ENCODE peak calls at places on chromosomes 4 and X, in ten cellular contexts. L is tibial artery, Y is GM13976, D is hepatocyte, U is BJ, F is testis, V is fibroblast of villous mesenchyme, G is RWPE1, W is body of pancreas, O is WERI-Rb-1. X is an unnamed sample.

GRCh38 chr4:34181891-34182290 is 2062.4 kb downstream of the ARAP2 start:
- DNase-seq in Y (no peak), L (no peak), V (peak), U (peak), O (no peak), W (no peak), D (no peak), G (no peak), F (no peak), X (no peak)

GRCh38 chrX:16712116-16712824 is at the start of gene CTPS2:
- DNase-seq in U (no peak), L (peak), Y (peak), W (peak), O (peak), V (peak), D (peak), F (peak), G (peak), X (peak)

GRCh38 chr4:109801895-109802319 is at the start of gene CFI:
- DNase-seq in U (peak), W (no peak), Y (no peak), O (no peak), F (no peak), G (peak), L (no peak), V (peak), D (peak), X (no peak)

GRCh38 chr4:185358514-185359433 is 37.0 kb downstream of the LRP2BP start:
- DNase-seq in F (no peak), D (no peak), U (peak), Y (no peak), V (peak), O (no peak), L (no peak), W (no peak), G (no peak), X (no peak)

GRCh38 chr4:145909331-145909730 is 29.3 kb downstream of the ZNF827 start:
- DNase-seq in W (peak), G (peak), O (no peak), L (no peak), D (no peak), Y (no peak), U (no peak), V (peak), F (peak), X (peak)

GRCh38 chr4:41428941-41429669 is 108.9 kb upstream of the LIMCH1 start:
- DNase-seq in D (no peak), V (no peak), Y (no peak), F (no peak), G (no peak), L (no peak), U (no peak), O (no peak), W (no peak), X (no peak)

GRCh38 chr4:3614731-3614980 is 82.4 kb upstream of the LRPAP1 start:
- DNase-seq in W (no peak), F (no peak), V (no peak), O (no peak), G (no peak), D (no peak), U (no peak), L (no peak), Y (no peak), X (no peak)

GRCh38 chr4:6992728-6993655 is 50.2 kb upstream of the TADA2B start:
- DNase-seq in Y (no peak), V (peak), F (no peak), U (no peak), L (no peak), W (peak), G (no peak), O (no peak), D (no peak), X (no peak)

GRCh38 chr4:106032851-106033286 is 137.6 kb downstream of the NPNT start:
- DNase-seq in W (no peak), V (no peak), L (peak), U (no peak), G (no peak), D (no peak), O (no peak), Y (no peak), F (no peak), X (no peak)

GRCh38 chrX:12526296-12526695 is 264.9 kb upstream of the PRPS2 start:
- DNase-seq in D (no peak), F (no peak), W (no peak), G (no peak), Y (no peak), L (no peak), O (no peak), V (no peak), U (no peak), X (no peak)

GRCh38 chr4:64497526-64497925 is 88.3 kb upstream of the TECRL start:
- DNase-seq in F (no peak), U (no peak), Y (no peak), D (no peak), V (no peak), L (no peak), W (no peak), O (no peak), G (no peak), X (no peak)

GRCh38 chr4:168524006-168524405 is 27.2 kb downstream of the PALLD start:
- DNase-seq in Y (no peak), V (peak), U (peak), D (no peak), G (peak), W (no peak), L (no peak), O (no peak), F (no peak), X (no peak)

GRCh38 chr4:185167205-185167604 is 24.1 kb downstream of the SLC25A4 start:
- DNase-seq in L (no peak), U (no peak), W (no peak), G (no peak), O (no peak), F (no peak), Y (no peak), V (peak), D (no peak), X (no peak)

GRCh38 chr4:174749091-174749490 is 80.0 kb downstream of the GLRA3 start:
- DNase-seq in U (no peak), D (no peak), F (no peak), L (no peak), W (no peak), G (no peak), V (no peak), Y (no peak), O (no peak), X (no peak)

GRCh38 chr4:37999000-37999745 is 39.0 kb downstream of the PTTG2 start:
- DNase-seq in V (no peak), Y (no peak), G (no peak), U (no peak), O (no peak), L (no peak), D (peak), W (peak), F (no peak), X (no peak)

GRCh38 chr4:176794151-176794550 is 1.4 kb upstream of the VEGFC start:
- DNase-seq in V (peak), F (no peak), Y (no peak), W (no peak), U (peak), O (no peak), G (peak), L (no peak), D (no peak), X (no peak)

GRCh38 chr4:7342223-7342576 is 92.5 kb downstream of the PSAPL1 start:
- DNase-seq in U (no peak), W (no peak), F (no peak), G (no peak), Y (no peak), V (no peak), O (no peak), D (no peak), L (no peak), X (no peak)

GRCh38 chr4:48169636-48170035 is 35.6 kb upstream of the TXK start:
- DNase-seq in V (no peak), U (no peak), G (no peak), D (no peak), W (no peak), F (no peak), Y (no peak), O (no peak), L (no peak), X (no peak)

GRCh38 chrX:20362268-20363002 is 95.7 kb upstream of the RPS6KA3 start:
- DNase-seq in F (no peak), Y (no peak), U (no peak), W (peak), O (no peak), L (no peak), G (no peak), V (peak), D (peak), X (no peak)

GRCh38 chr4:8760561-8760960 is 111.1 kb downstream of the HMX1 start:
- DNase-seq in W (peak), D (no peak), O (no peak), Y (no peak), G (no peak), U (no peak), V (no peak), F (no peak), L (peak), X (no peak)

GRCh38 chr4:86857341-86858052 is 8.3 kb upstream of the SLC10A6 start:
- DNase-seq in W (no peak), O (no peak), F (no peak), Y (no peak), L (no peak), V (no peak), U (no peak), D (no peak), G (no peak), X (no peak)

GRCh38 chrX:154378059-154378798 is 866 bp upstream of the EMD start:
- DNase-seq in O (no peak), G (no peak), V (no peak), W (peak), Y (no peak), L (peak), D (peak), F (peak), U (no peak), X (peak)

GRCh38 chrX:20267924-20268701 is 1.4 kb upstream of the RPS6KA3 start:
- DNase-seq in G (no peak), W (peak), V (peak), L (peak), U (no peak), O (peak), F (peak), D (peak), Y (peak), X (peak)

GRCh38 chrX:1485033-1485432 is 32.3 kb upstream of the ASMTL start:
- DNase-seq in G (no peak), D (no peak), O (no peak), L (no peak), Y (no peak), W (no peak), U (no peak), F (no peak), V (no peak), X (no peak)

GRCh38 chrX:50779694-50780093 is 34.3 kb downstream of the SHROOM4 start:
- DNase-seq in Y (no peak), L (no peak), D (no peak), G (no peak), U (no peak), O (no peak), W (no peak), F (no peak), V (no peak), X (no peak)

GRCh38 chr4:142845293-142846070 is 619 bp downstream of the INPP4B start:
- DNase-seq in L (peak), Y (peak), W (peak), V (peak), G (no peak), U (no peak), O (peak), D (peak), F (peak), X (peak)

GRCh38 chrX:139211568-139212182 is 318.9 kb upstream of the F9 start:
- DNase-seq in L (no peak), Y (no peak), W (no peak), G (no peak), F (no peak), D (no peak), U (no peak), O (no peak), V (no peak), X (peak)

GRCh38 chrX:2901367-2902036 is 27.6 kb downstream of the ARSD start:
- DNase-seq in G (no peak), O (no peak), V (peak), L (no peak), F (no peak), Y (no peak), U (no peak), W (no peak), D (no peak), X (no peak)

GRCh38 chrX:24619647-24620046 is 27.5 kb downstream of the PCYT1B start:
- DNase-seq in L (no peak), U (peak), D (peak), O (no peak), V (peak), W (peak), G (no peak), F (peak), Y (no peak), X (no peak)

GRCh38 chr4:5706486-5707290 is 1.7 kb downstream of the EVC2 start:
- DNase-seq in W (no peak), U (no peak), V (no peak), D (no peak), L (no peak), F (no peak), O (no peak), G (no peak), Y (no peak), X (no peak)

GRCh38 chr4:189809885-189810284 is 130.8 kb upstream of the FRG1 start:
- DNase-seq in G (no peak), Y (no peak), L (no peak), V (no peak), O (no peak), D (no peak), F (no peak), W (no peak), U (no peak), X (no peak)

GRCh38 chr4:165864228-165864627 is 8.8 kb upstream of the TLL1 start:
- DNase-seq in U (no peak), G (peak), D (no peak), Y (no peak), W (peak), O (no peak), L (no peak), F (no peak), V (no peak), X (no peak)

GRCh38 chrX:3120426-3120825 is 79.2 kb downstream of the ARSF start:
- DNase-seq in L (no peak), D (no peak), V (no peak), W (no peak), F (no peak), G (no peak), Y (no peak), O (no peak), U (no peak), X (no peak)

GRCh38 chrX:100695302-100695701 is 36.6 kb downstream of the SYTL4 start:
- DNase-seq in V (no peak), L (no peak), O (peak), G (no peak), U (no peak), F (no peak), D (no peak), Y (no peak), W (no peak), X (no peak)

GRCh38 chrX:13254076-13254785 is 65.6 kb downstream of the ATXN3L start:
- DNase-seq in O (peak), L (no peak), F (peak), Y (no peak), V (peak), G (peak), U (no peak), D (peak), W (peak), X (no peak)

GRCh38 chr4:3263053-3263958 is 14.3 kb downstream of the MSANTD1 start:
- DNase-seq in Y (no peak), V (no peak), D (no peak), U (no peak), W (no peak), O (no peak), F (no peak), L (no peak), G (no peak), X (no peak)

GRCh38 chrX:769796-770195 is 139.2 kb downstream of the SHOX start:
- DNase-seq in O (no peak), G (no peak), L (peak), V (no peak), D (no peak), U (no peak), Y (no peak), W (no peak), F (no peak), X (no peak)

GRCh38 chr4:108103096-108103495 is 65.6 kb downstream of the LEF1 start:
- DNase-seq in W (no peak), D (no peak), Y (no peak), G (no peak), O (no peak), V (no peak), F (no peak), U (no peak), L (no peak), X (no peak)
- TF ChIP-seq CTCF in W (no peak), D (no peak), Y (no peak), G (no peak), O (no peak), V (no peak), F (no peak), U (no peak), L (no peak), X (no peak)

GRCh38 chrX:21745756-21746155 is 12.2 kb downstream of the SMPX start:
- DNase-seq in Y (peak), O (peak), F (peak), D (peak), U (no peak), V (peak), L (no peak), W (peak), G (peak), X (peak)
- TF ChIP-seq CTCF in Y (peak), O (peak), F (peak), D (peak), U (peak), V (peak), L (peak), W (peak), G (peak), X (peak)

DNA sequence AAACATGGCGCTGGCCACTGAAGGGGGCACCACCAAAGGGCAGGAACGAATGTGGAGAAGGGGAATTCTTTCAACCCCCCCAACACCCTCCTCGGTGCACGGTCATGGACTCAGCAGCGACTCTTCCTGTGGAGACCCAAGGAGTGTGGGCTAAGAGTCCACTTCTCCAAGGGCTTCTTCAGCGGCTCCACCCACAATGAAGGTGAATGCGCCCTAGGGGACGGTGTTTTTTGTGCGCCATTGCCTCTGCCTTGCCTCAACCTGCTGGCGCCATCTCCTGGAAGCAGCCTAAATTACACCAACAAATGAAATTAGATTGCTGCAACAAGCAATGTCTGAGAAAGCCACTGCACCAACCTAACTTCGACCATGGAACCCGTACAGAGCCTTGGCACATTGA is 169.2 kb upstream of the MAGEB18 start:
- DNase-seq in G (no peak), W (peak), O (peak), Y (peak), U (no peak), V (no peak), F (peak), L (no peak), D (peak), X (peak)
- TF ChIP-seq CTCF in G (no peak), W (peak), O (peak), Y (no peak), U (no peak), V (no peak), F (peak), L (no peak), D (peak), X (peak)

GRCh38 chr4:1122501-1122900 is 9.1 kb upstream of the RNF212 start:
- DNase-seq in F (no peak), G (no peak), W (no peak), U (no peak), Y (no peak), L (no peak), O (no peak), V (no peak), D (no peak), X (no peak)

GRCh38 chr4:1130318-1131186 is 17.2 kb upstream of the RNF212 start:
- DNase-seq in Y (peak), L (peak), V (peak), D (peak), U (peak), G (peak), W (peak), F (peak), O (peak), X (peak)

DNA sequence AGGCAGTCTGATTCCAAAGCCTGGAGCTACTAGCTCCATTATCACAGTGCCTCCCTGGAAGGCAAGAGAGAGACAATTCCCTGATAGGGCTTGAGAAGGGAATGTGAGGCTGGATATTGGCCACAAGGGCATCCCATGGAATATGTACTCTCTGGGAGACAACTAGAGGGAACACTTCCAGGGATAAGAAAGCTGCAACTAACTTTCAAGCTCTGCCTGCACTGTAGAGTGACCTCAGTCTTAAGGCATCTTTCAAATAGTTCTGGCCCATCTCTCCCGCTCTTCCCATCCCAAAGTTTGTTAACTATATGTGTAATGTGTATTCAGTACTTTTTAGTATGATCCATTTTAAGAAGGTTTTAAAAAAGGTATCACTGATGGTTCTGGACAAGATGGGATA is 13.1 kb upstream of the RNF212 start:
- DNase-seq in Y (no peak), O (no peak), L (no peak), F (no peak), D (no peak), G (no peak), U (no peak), W (no peak), V (no peak), X (no peak)
- TF ChIP-seq CTCF in Y (no peak), O (no peak), L (no peak), F (no peak), D (no peak), G (no peak), U (no peak), W (no peak), V (no peak), X (no peak)

GRCh38 chr4:133565379-133565778 is 416.3 kb downstream of the PCDH10 start:
- DNase-seq in O (no peak), V (peak), G (peak), U (no peak), Y (no peak), F (no peak), D (peak), W (no peak), L (no peak), X (no peak)
- TF ChIP-seq CTCF in O (no peak), V (no peak), G (no peak), U (no peak), Y (no peak), F (no peak), D (no peak), W (no peak), L (no peak), X (no peak)

GRCh38 chr4:16029329-16029728 is 54.5 kb downstream of the PROM1 start:
- DNase-seq in Y (no peak), W (no peak), V (peak), D (no peak), U (no peak), L (no peak), O (no peak), F (no peak), G (no peak), X (no peak)
- TF ChIP-seq CTCF in Y (no peak), W (no peak), V (no peak), D (no peak), U (no peak), L (no peak), O (no peak), F (no peak), G (no peak), X (no peak)

GRCh38 chr4:148412460-148412859 is 29.8 kb downstream of the NR3C2 start:
- DNase-seq in F (no peak), O (no peak), D (no peak), U (no peak), V (no peak), W (no peak), L (no peak), G (no peak), Y (no peak), X (no peak)

GRCh38 chr4:148415500-148415899 is 26.7 kb downstream of the NR3C2 start:
- DNase-seq in G (no peak), L (no peak), V (peak), U (no peak), O (no peak), D (no peak), W (no peak), Y (no peak), F (no peak), X (no peak)
- TF ChIP-seq CTCF in G (no peak), L (peak), V (no peak), U (no peak), O (no peak), D (peak), W (no peak), Y (no peak), F (no peak), X (no peak)

DNA sequence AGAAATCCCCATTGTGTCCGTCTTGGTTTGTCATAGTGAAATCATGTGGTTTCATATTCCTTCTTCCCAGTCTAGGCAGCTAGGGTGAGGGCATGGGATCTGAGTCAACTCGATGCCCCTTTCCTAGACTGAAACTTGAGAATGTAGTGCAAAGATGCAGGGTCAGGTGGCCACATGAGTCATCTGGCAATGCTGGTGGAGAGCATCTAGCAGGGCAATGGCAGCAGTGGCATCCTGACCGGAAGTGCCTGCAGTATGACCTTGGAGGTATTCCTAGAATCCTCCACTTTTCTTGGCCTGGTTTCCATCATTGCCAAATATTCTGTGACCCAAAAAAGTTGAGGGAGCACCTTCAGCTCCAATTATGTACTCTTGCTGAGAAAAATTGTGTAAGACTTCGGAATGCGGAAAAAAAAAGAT is 39.1 kb upstream of the TMEM184C start:
- DNase-seq in F (no peak), L (peak), U (peak), D (no peak), O (no peak), W (no peak), V (peak), G (peak), Y (no peak), X (no peak)
- TF ChIP-seq CTCF in F (no peak), L (no peak), U (no peak), D (no peak), O (no peak), W (no peak), V (no peak), G (no peak), Y (no peak), X (no peak)